ENCODE peak calls at places on chromosomes 3 and 15, in seven cellular contexts. N is GM23338, W is HL-60, R is HepG2, H is stomach, C is sigmoid colon, G is transverse colon. O is an unnamed sample.

GRCh38 chr3:128081846-128082245 is 29.6 kb downstream of the SEC61A1 start:
- DNase-seq in N (no peak), W (no peak), R (no peak), H (no peak), C (peak; percentile 15), G (no peak), O (no peak)

GRCh38 chr15:55915876-55916567 is 77.4 kb downstream of the NEDD4 start:
- DNase-seq in N (no peak), W (no peak), R (no peak), H (no peak), C (no peak), G (no peak), O (no peak)

GRCh38 chr3:40524222-40524570 is 564 bp upstream of the ZNF621 start:
- DNase-seq in N (no peak), W (peak; percentile 2), R (no peak), H (no peak), C (no peak), G (no peak), O (no peak)

GRCh38 chr3:102682761-102683160 is 247.9 kb downstream of the ZPLD1 start:
- DNase-seq in N (no peak), W (no peak), R (no peak), H (no peak), C (no peak), G (no peak), O (no peak)

GRCh38 chr3:184315871-184316661 is 1.7 kb downstream of the EIF4G1 start:
- DNase-seq in N (no peak), W (no peak), R (no peak), H (no peak), C (no peak), G (no peak), O (no peak)

GRCh38 chr3:126446791-126447190 is 28.9 kb downstream of the ZXDC start:
- DNase-seq in N (peak; percentile 28), W (no peak), R (no peak), H (no peak), C (no peak), G (no peak), O (no peak)

GRCh38 chr15:85137507-85138175 is 156.0 kb downstream of the PDE8A start:
- DNase-seq in N (no peak), W (no peak), R (no peak), H (no peak), C (no peak), G (no peak), O (no peak)

GRCh38 chr3:102142379-102143058 is 292.3 kb upstream of the ZPLD1 start:
- DNase-seq in N (no peak), W (no peak), R (no peak), H (no peak), C (no peak), G (no peak), O (no peak)

GRCh38 chr3:11807651-11808050 is 39.0 kb downstream of the TAMM41 start:
- DNase-seq in N (no peak), W (no peak), R (no peak), H (no peak), C (no peak), G (no peak), O (no peak)

GRCh38 chr15:46413799-46414198 is 779.0 kb downstream of the SQOR start:
- DNase-seq in N (no peak), W (no peak), R (no peak), H (no peak), C (no peak), G (no peak), O (no peak)

GRCh38 chr3:15800327-15800726 is 2.5 kb upstream of the ANKRD28 start:
- DNase-seq in N (no peak), W (no peak), R (no peak), H (no peak), C (no peak), G (no peak), O (no peak)

GRCh38 chr3:5010706-5011554 is 31.7 kb downstream of the BHLHE40 start:
- DNase-seq in N (no peak), W (no peak), R (no peak), H (no peak), C (peak; percentile 49), G (peak; percentile 61), O (no peak)

GRCh38 chr3:61358364-61358763 is 107.1 kb upstream of the FHIT start:
- DNase-seq in N (no peak), W (peak; percentile 3), R (no peak), H (peak; percentile 49), C (peak; percentile 90), G (peak; percentile 74), O (peak; percentile 6)

GRCh38 chr3:95312650-95313049 is 1249.8 kb downstream of the NSUN3 start:
- DNase-seq in N (no peak), W (no peak), R (no peak), H (no peak), C (no peak), G (no peak), O (no peak)

GRCh38 chr15:42577514-42578031 is 2.2 kb downstream of the STARD9 start:
- DNase-seq in N (no peak), W (no peak), R (no peak), H (no peak), C (no peak), G (no peak), O (no peak)

GRCh38 chr3:191068946-191069813 is 129.9 kb upstream of the OSTN start:
- DNase-seq in N (no peak), W (no peak), R (no peak), H (no peak), C (no peak), G (no peak), O (no peak)

DNA sequence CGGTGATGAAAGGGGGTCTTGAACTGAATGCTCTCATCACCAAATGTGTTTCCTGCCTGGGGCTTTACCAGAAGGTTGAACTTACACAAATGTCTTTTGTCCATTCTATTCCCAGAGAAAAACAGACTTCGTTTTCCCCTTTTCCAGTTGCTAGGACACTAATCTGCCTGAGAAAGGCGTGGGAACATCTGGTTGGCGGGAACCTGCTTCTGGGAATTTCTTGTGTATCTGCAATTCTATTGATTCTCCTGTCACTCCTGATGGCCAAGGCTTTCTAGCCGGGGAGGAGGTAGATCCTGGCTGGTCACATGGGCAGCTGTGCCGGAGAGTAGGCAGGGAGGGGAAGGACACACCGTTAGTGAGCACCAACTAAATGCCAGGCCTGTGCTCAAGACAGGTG is 31.1 kb upstream of the CCDC174 start:
- DNase-seq in N (peak; percentile 70), W (no peak), R (no peak), H (no peak), C (no peak), G (no peak), O (no peak)
- H3K27ac ChIP-seq in N (no peak overlapping the region), W (no peak overlapping the region), R (no peak overlapping the region), H (no peak overlapping the region), C (no peak overlapping the region), G (no peak overlapping the region), O (no peak overlapping the region)

GRCh38 chr3:186319988-186320387 is 42.0 kb downstream of the DGKG start:
- DNase-seq in N (no peak), W (no peak), R (no peak), H (no peak), C (no peak), G (no peak), O (no peak)
- TF ChIP-seq POLR2AphosphoS5 in N (no peak), W (no peak), R (no peak), H (no peak), C (no peak), G (no peak), O (no peak)

DNA sequence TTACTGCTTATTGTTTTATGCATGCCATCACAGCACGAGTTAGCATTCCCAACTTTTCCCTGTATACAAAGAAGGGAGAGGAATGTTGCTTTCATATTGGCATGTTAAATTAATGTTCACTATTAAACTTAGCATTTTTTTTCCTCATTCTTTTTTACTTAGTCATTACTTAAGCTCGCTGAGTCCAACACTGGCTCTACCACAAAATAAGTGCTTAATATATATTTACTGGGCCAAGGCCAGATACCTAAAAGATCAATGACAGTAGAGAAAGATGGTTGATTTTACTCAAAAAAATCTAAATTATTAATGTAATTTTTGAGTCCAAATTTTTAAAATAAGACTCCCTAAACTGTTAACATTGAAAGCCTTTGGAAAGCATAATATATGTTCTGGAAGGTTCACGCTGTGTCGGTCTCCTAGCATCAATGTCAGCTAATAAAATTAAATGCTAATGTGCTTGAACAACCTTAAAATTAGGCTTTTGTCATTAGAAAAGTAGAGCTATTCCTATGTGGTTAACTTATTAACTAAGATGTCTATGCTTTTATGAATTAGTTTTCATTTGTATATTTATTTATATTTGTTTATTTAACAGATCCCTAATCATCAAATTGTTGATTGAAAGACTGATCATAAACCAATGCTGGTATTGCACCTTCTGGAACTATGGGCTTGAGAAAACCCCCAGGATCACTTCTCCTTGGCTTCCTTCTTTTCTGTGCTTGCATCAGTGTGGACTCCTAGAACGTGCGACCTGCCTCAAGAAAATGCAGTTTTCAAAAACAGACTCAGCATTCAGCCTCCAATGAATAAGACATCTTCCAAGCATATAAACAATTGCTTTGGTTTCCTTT is 14.1 kb downstream of the THBS1 start:
- DNase-seq in N (no peak), W (no peak), R (no peak), H (no peak), C (no peak), G (no peak), O (no peak)
- H3K27ac ChIP-seq in N (no peak overlapping the region), W (no peak overlapping the region), R (no peak overlapping the region), H (no peak overlapping the region), C (peak overlapping the region; percentile 33), G (peak overlapping the region; percentile 81), O (no peak overlapping the region)

GRCh38 chr3:12964713-12965612 is 108.3 kb downstream of the IQSEC1 start:
- DNase-seq in N (peak; percentile 33), W (no peak), R (peak; percentile 98), H (no peak), C (no peak), G (no peak), O (peak; percentile 64)

GRCh38 chr3:12965999-12966846 is 107.0 kb downstream of the IQSEC1 start:
- DNase-seq in N (no peak), W (no peak), R (no peak), H (no peak), C (no peak), G (no peak), O (no peak)

GRCh38 chr3:12963184-12963868 is 109.9 kb downstream of the IQSEC1 start:
- DNase-seq in N (no peak), W (no peak), R (no peak), H (no peak), C (no peak), G (no peak), O (no peak)

GRCh38 chr3:12962292-12962691 is 110.9 kb downstream of the IQSEC1 start:
- DNase-seq in N (no peak), W (no peak), R (no peak), H (no peak), C (no peak), G (no peak), O (no peak)

DNA sequence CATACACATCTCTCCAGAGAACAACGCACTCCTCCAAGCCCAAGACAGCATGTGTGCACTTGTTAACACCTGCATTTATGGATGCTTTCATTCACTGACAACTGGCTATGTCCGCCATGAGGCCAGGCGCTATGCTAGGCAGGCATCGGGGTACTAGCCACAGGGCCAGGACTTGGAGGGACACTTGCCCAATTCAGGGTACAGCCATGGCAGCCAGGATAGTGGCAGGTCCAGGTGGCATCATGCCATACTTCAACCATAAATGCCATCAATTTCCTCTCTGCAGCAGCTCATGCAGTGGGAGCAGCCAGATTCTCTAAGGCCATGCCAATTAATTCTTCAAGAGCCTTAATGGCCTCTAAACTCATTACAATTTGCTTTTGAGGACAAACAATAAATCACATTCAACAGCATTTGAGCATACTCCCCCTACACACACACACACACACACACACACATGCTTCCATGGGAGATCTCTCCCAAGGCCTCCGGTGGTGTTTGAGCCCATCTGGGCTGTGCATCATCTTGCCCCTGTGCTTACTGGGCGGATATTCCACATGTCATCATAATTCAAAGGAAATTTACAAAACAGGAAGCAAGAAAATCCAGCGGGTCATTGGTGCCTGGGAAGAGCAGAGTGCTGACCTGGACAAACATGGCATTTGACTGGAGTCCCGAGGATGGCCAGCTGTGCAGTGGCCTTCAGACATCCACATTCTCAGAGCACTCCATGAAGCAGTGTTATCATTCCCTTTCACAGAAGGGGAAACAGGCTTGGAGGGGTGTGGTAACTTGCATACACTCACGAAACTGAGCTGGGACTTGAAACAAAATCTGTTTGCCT is 109.1 kb downstream of the IQSEC1 start:
- DNase-seq in N (no peak), W (no peak), R (peak; percentile 59), H (no peak), C (no peak), G (no peak), O (peak; percentile 22)
- TF ChIP-seq POLR2AphosphoS5 in N (no peak), W (no peak), R (no peak), H (no peak), C (no peak), G (no peak), O (no peak)

O was measured in prostate gland.